ENCODE peak calls at places on chromosomes 13 and 19, in seven cellular contexts. T is esophagus squamous epithelium, E is AG04450, G is HAP-1, M is A673, R is cardiac muscle cell, A is SJSA1. V is an unnamed sample. For H3K9me3, the result is how much of the 10 kb centered on the place peaks cover.

GRCh38 chr19:34224996-34225658 is 29.2 kb upstream of the GARRE1 start:
- DNase-seq in A (no peak), M (no peak), E (no peak), G (no peak), R (no peak), T (no peak), V (no peak)

GRCh38 chr19:1432507-1432887 is 5.7 kb upstream of the RPS15 start:
- DNase-seq in M (no peak), T (no peak), A (no peak), E (no peak), R (no peak), G (no peak), V (no peak)

GRCh38 chr13:94343243-94343585 is 136.3 kb downstream of the DCT start:
- DNase-seq in M (peak), R (no peak), A (no peak), T (no peak), E (no peak), G (no peak), V (peak)

GRCh38 chr19:46978470-46978869 is 41.2 kb upstream of the NPAS1 start:
- DNase-seq in A (peak), T (no peak), G (no peak), M (no peak), E (no peak), R (no peak), V (no peak)

GRCh38 chr13:40206241-40207109 is 460.0 kb downstream of the FOXO1 start:
- DNase-seq in G (no peak), E (no peak), A (no peak), M (no peak), R (no peak), T (no peak), V (peak)

GRCh38 chr13:32211788-32212187 is 103.4 kb downstream of the ZAR1L start:
- DNase-seq in A (no peak), T (no peak), M (no peak), E (peak), R (peak), G (no peak), V (peak)

GRCh38 chr13:113663934-113664333 is 3.1 kb upstream of the GRK1 start:
- DNase-seq in A (peak), E (no peak), R (no peak), G (no peak), M (no peak), T (no peak), V (no peak)

GRCh38 chr13:101893021-101893420 is 440.5 kb downstream of the ITGBL1 start:
- DNase-seq in E (no peak), G (no peak), M (no peak), A (no peak), R (peak), T (no peak), V (no peak)

GRCh38 chr13:93227906-93228801 is 1.5 kb downstream of the GPC6 start:
- DNase-seq in T (no peak), A (peak), G (peak), M (peak), R (peak), E (no peak), V (peak)

GRCh38 chr19:2584002-2584401 is 108.1 kb downstream of the GADD45B start:
- DNase-seq in T (no peak), R (no peak), G (no peak), M (no peak), E (no peak), A (no peak), V (no peak)

GRCh38 chr13:69935043-69935442 is 172.6 kb upstream of the ATXN8OS start:
- DNase-seq in M (peak), T (no peak), A (no peak), E (no peak), R (no peak), G (peak), V (peak)

GRCh38 chr13:47932953-47933687 is 68.0 kb downstream of the SUCLA2 start:
- DNase-seq in T (no peak), G (no peak), R (no peak), A (no peak), E (no peak), M (peak), V (no peak)

DNA sequence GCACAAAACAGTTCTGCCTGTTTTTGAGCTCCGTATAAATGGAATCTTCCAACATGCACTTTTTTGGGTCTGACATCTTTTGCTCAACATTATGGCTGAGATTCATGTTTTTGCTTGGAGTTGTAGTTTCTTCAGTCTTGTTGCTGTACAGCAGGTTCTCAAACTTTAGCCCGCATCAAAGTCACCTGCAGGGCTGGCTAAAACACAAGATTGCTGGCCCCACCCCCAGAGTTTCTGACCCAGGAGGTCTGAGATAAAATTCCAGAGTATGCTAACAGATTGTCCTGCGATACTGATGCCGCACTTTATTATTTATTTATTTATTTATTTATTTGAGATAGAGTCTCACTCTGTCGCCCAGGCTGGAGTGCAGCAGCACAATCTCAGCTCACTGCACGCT is 79.8 kb upstream of the WASF3 start:
- DNase-seq in A (no peak), E (no peak), R (no peak), M (no peak), G (no peak), T (no peak), V (no peak)
- H3K9me3 ChIP-seq in A (under half), E (under half), R (under half), M (under half), G (under half), T (under half), V (under half)

GRCh38 chr19:6292006-6292405 is 12.2 kb upstream of the MLLT1 start:
- DNase-seq in R (no peak), T (no peak), E (no peak), M (no peak), G (no peak), A (no peak), V (no peak)

GRCh38 chr19:6287269-6287885 is 7.6 kb upstream of the MLLT1 start:
- DNase-seq in R (no peak), T (no peak), E (no peak), M (no peak), G (no peak), A (no peak), V (no peak)

GRCh38 chr19:6286676-6287075 is 6.9 kb upstream of the MLLT1 start:
- DNase-seq in R (no peak), A (no peak), T (no peak), M (no peak), E (no peak), G (no peak), V (no peak)

DNA sequence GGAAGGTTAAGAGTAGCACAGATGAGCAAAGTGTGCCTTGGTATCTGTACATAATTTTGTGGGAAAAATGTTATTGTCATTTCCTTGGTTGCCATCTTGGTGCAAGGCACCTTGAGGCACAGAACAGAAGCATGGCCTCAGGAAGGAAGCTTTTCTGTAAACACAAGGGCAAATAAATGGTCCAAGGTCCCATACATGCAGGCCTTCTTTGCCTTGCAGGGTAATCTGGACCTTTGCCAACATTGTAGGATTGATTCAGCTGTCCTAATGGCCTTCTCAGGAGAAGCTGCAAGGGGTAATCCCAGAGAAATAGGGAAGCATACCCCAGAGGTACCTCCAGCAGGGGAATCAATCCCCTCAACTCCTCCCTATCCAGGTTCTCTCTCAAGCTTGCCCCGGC is 9.0 kb upstream of the MLLT1 start:
- DNase-seq in G (no peak), M (no peak), T (no peak), E (no peak), A (no peak), R (no peak), V (no peak)
- H3K9me3 ChIP-seq in G (under half), M (half or more), T (under half), E (half or more), A (under half), R (under half), V (under half)

GRCh38 chr19:9531933-9532332 is 6.5 kb downstream of the ZNF426 start:
- DNase-seq in E (no peak), A (no peak), M (no peak), T (no peak), R (no peak), G (no peak), V (peak)
- H3K9me3 ChIP-seq in E (half or more), A (under half), M (half or more), T (under half), R (under half), G (under half), V (half or more)

DNA sequence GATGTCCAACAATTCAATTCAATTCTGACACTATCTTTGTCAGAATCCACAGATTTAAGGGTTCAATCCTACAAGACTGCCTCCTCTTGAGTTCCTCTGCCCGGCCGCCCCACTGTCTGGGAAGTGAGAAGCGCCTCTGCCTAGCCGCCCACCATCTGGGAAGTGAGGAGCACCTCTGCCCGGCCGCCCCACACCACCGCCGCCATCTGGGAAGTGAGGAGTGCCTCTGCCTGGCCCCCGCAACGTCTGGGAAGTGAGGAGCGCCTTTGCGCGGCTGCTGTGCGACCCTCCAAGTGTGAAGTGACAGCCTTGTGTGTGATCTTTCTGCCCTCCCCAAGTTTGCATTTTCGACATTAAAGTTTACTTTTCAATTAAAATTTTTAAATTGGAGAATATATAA is 6.0 kb downstream of the ZNF614 start:
- DNase-seq in E (no peak), R (no peak), M (no peak), T (no peak), A (no peak), G (no peak), V (no peak)
- H3K9me3 ChIP-seq in E (under half), R (under half), M (half or more), T (under half), A (under half), G (under half), V (under half)

DNA sequence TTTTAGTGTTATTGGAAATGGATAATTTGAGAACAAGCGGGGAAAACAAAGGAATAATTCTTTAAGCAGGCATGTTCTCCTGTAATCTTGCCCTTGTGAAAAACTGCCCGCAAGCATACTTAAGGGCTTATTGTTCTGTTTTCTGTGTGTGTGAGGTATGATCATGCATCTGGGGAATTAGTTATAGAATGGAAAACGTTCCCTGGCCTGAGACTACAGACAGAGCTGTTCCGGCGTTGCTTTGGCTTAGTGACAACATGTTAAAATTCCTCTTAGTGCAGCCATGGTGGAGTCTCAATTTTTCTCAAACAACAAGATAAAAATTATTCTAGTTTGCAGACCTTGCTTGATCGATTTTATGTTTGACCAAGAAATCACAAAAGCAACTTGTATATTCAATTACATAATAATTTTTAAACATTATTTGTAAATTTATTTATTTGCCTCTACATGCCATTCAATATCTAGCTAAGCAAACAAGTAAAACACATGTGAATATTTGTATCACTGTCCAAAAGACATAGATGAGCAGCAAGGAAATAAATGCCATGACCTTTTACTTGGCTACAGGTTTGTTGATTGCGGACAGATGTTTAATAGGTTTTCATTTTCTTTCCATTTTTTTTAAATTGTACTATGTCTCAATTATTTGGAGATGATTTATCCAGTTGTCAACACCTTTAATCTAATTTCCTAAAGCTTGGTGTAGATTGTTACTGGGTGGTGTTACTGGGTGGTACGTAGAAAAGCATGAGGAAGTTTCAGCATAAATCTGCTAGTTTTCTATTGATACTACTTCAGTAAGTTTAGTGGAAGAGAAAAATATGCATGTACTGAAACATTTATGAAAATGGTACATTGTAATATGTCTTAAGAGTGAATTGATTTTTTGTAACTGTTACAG is 560.4 kb upstream of the SPRY2 start:
- DNase-seq in T (no peak), G (no peak), M (no peak), E (no peak), R (no peak), A (no peak), V (no peak)
- H3K9me3 ChIP-seq in T (under half), G (under half), M (under half), E (under half), R (under half), A (under half), V (under half)

GRCh38 chr19:54738715-54739114 is 402 bp downstream of the KIR2DL3 start:
- DNase-seq in M (no peak), R (no peak), E (no peak), G (no peak), A (no peak), T (no peak), V (no peak)
- H3K9me3 ChIP-seq in M (under half), R (under half), E (under half), G (under half), A (under half), T (under half), V (under half)

DNA sequence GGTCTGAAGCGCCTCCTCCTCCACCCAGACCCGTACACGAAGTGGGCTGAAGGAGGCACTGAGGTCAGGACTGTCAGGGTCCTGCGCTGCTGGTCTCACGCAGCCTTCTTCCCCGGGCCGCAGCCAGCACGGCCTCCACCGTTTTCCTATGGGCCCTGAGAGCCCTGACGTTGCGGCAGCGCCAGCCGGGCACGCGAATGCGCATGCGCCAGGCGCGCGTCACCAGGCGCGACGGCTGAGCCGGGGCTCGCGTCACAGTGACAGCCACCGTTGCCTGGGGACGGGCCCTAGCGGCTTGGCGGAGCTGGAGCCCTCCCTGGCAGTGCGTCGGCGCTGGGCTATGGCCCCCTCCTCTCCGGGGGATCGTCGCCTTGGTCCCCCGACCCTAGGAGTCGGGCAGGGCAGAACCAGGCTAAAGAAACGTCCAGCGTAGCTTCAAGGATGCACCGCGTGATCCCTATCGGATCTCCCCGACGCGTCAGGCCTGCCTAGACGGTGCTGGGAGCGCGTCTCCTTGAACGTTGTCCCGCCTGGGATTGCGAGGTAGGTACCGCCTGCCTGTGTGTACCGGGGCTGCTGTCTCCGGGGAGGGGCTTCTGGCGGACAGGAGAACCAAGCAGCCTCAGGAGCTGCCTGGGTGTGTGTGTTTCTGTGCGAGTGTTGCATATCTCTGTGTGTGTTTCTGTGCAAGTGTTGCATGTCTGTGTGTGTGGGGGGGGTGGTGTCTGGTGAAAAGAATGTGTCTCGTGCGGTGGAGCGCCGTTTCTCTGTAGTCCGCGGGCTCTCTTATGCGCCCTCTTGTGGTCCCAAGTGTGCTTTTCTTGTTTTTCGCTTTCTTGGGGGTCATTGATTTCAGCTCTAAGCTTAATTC is 43.2 kb downstream of the ZNF571 start:
- DNase-seq in M (peak), A (no peak), R (no peak), G (no peak), T (no peak), E (peak), V (no peak)
- H3K9me3 ChIP-seq in M (half or more), A (under half), R (under half), G (under half), T (under half), E (half or more), V (under half)

DNA sequence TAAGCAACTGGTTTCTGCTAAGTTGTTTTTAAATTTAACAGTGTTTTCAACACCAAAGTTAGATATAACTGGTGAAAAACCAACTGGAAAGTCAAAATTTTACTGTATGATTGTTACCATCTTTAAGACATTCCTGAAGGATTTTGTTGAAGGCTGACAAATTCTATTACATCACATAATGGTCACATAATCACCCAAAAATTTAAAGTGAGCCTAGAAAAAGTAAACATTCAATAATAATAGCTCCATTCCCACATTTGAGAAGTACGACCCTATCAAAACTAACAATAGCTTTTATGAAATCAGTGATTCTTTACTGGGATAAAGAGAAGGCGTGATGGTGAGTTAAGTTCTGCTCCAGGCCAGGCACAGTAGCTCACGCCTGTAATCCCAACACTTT is 51.6 kb downstream of the USP12 start:
- DNase-seq in M (no peak), T (no peak), A (no peak), G (no peak), E (no peak), R (no peak), V (no peak)
- H3K9me3 ChIP-seq in M (under half), T (under half), A (under half), G (under half), E (under half), R (under half), V (under half)

DNA sequence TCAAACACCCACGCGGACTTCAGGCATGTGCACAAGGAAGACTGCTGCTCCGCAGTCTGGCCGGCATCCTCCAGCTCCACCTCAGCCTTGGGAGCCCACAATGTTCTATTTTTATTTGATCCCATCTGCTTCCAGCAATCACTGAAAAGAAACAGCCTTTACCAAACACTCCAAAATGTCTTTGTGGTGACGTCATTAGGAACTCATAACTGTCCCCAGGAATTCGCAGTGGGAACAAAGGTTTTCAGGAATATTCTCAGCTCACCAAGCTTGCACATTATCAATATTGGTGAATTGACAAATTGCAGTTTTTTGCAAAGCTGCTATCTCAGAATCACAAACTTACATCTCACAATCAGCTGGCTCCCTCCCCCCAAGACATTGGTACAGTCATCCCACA is 15.2 kb upstream of the ZNF841 start:
- DNase-seq in A (no peak), M (no peak), E (no peak), R (no peak), G (no peak), T (no peak), V (no peak)
- H3K9me3 ChIP-seq in A (under half), M (half or more), E (under half), R (under half), G (under half), T (under half), V (half or more)

GRCh38 chr19:58056261-58056660 is 2.8 kb upstream of the ZNF135 start:
- DNase-seq in T (no peak), G (no peak), M (no peak), R (no peak), A (no peak), E (no peak), V (no peak)

GRCh38 chr19:58056861-58057260 is 2.2 kb upstream of the ZNF135 start:
- DNase-seq in T (no peak), A (no peak), E (no peak), M (no peak), G (no peak), R (no peak), V (no peak)

GRCh38 chr19:58053480-58054156 is 5.5 kb upstream of the ZNF135 start:
- DNase-seq in A (no peak), M (no peak), T (no peak), R (no peak), E (no peak), G (no peak), V (no peak)

GRCh38 chr19:58054792-58055482 is 4.1 kb upstream of the ZNF135 start:
- DNase-seq in R (peak), A (no peak), G (no peak), E (no peak), T (no peak), M (no peak), V (no peak)

GRCh38 chr19:58055483-58055874 is 3.6 kb upstream of the ZNF135 start:
- DNase-seq in E (no peak), G (no peak), T (no peak), A (no peak), M (no peak), R (no peak), V (no peak)
- H3K9me3 ChIP-seq in E (half or more), G (under half), T (under half), A (under half), M (under half), R (under half), V (under half)

V was measured in MG63.